ENCODE peak calls at places on chromosome 19, in ten cellular contexts. V, I, C, S, P, F, J, W, Z and L are unnamed samples.
A peak's percentile ranks its signal among the peaks of the same experiment; 100 is the strongest.

GRCh38 chr19:5059767-5060166 is 90.9 kb downstream of the KDM4B start:
- DNase-seq in V (no peak), I (no peak), C (no peak), S (no peak), P (no peak), F (no peak), J (no peak), W (no peak), Z (no peak), L (no peak)

GRCh38 chr19:12872941-12873890 is 8.0 kb downstream of the DNASE2 start:
- DNase-seq in V (peak; percentile 88), I (peak; percentile 8), C (peak; percentile 82), S (peak; percentile 72), P (peak; percentile 21), F (peak; percentile 3), J (peak; percentile 57), W (no peak), Z (peak; percentile 74), L (no peak)

GRCh38 chr19:41868120-41868988 is 8.3 kb downstream of the RPS19 start:
- DNase-seq in V (no peak), I (no peak), C (no peak), S (peak; percentile 19), P (no peak), F (no peak), J (no peak), W (no peak), Z (no peak), L (no peak)

GRCh38 chr19:29724102-29724641 is 9.1 kb upstream of the C19orf12 start:
- DNase-seq in V (no peak), I (peak; percentile 80), C (no peak), S (no peak), P (peak; percentile 71), F (peak; percentile 32), J (peak; percentile 50), W (no peak), Z (no peak), L (no peak)

GRCh38 chr19:33368074-33368864 is 5.2 kb upstream of the CEBPG start:
- DNase-seq in V (no peak), I (no peak), C (no peak), S (no peak), P (no peak), F (peak; percentile 54), J (peak; percentile 76), W (no peak), Z (no peak), L (no peak)

GRCh38 chr19:14023404-14024235 is 4.3 kb upstream of the RLN3 start:
- DNase-seq in V (peak; percentile 58), I (peak; percentile 83), C (peak; percentile 72), S (peak; percentile 53), P (peak; percentile 74), F (peak; percentile 54), J (peak; percentile 73), W (peak; percentile 71), Z (no peak), L (peak; percentile 39)

GRCh38 chr19:38213911-38214625 is 10.0 kb downstream of the DPF1 start:
- DNase-seq in V (no peak), I (peak; percentile 55), C (no peak), S (no peak), P (peak; percentile 52), F (peak; percentile 91), J (peak; percentile 85), W (no peak), Z (no peak), L (no peak)

GRCh38 chr19:13841339-13842293 is 35.3 kb upstream of the NANOS3 start:
- DNase-seq in V (peak; percentile 78), I (peak; percentile 53), C (peak; percentile 90), S (peak; percentile 91), P (no peak), F (peak; percentile 41), J (peak; percentile 81), W (peak; percentile 88), Z (no peak), L (no peak)

GRCh38 chr19:42150353-42150752 is 18.1 kb upstream of the POU2F2 start:
- DNase-seq in V (no peak), I (no peak), C (no peak), S (no peak), P (no peak), F (no peak), J (no peak), W (no peak), Z (no peak), L (no peak)

DNA sequence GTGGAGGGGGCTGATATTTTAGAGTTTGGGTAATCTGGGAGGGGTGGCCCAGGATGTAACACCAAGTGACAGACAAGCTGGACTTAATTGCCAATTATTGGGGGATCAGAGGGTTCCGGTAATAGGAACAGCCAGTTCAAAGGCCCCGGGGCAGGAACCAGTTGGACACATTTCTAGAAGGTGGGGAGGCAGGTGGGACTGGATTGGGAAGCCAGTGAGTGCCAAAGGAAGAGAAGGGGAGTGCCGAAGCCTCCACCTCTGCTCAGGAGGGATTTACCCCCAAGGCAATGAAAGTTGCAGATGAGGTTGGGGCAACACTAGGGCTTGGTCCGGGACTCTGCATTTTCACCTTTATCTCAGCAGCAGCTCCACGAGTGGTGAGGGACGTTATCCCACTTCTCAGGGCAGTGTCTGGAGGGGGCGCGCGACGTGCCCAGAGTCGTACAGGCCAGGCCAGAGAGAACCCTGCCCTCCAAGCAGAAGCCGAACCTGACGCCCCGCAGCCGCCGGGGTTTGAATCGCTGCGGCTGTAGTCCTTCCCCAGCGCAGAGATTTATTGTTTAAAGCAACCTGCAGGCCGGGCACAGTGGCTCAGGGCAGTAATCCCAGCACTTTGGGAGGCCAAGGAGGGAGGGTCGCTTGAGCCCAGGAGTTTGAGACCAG is 5.7 kb upstream of the JUND start:
- DNase-seq in V (no peak), I (no peak), C (no peak), S (no peak), P (peak; percentile 70), F (no peak), J (no peak), W (no peak), Z (no peak), L (no peak)
- H3K27ac ChIP-seq in V (peak overlapping the region; percentile 7), I (no peak overlapping the region), C (no peak overlapping the region), S (peak overlapping the region; percentile 61), P (no peak overlapping the region), F (peak overlapping the region; percentile 56), J (no peak overlapping the region), W (no peak overlapping the region), Z (no peak overlapping the region), L (peak overlapping the region; percentile 51)

GRCh38 chr19:45403781-45404556 is 900 bp downstream of the PPP1R13L start:
- DNase-seq in V (peak; percentile 73), I (peak; percentile 51), C (peak; percentile 87), S (no peak), P (peak; percentile 77), F (no peak), J (peak; percentile 41), W (peak; percentile 77), Z (peak; percentile 79), L (peak; percentile 75)
- H3K27ac ChIP-seq in V (peak overlapping the region; percentile 90), I (no peak overlapping the region), C (peak overlapping the region; percentile 97), S (no peak overlapping the region), P (no peak overlapping the region), F (no peak overlapping the region), J (no peak overlapping the region), W (peak overlapping the region; percentile 92), Z (no peak overlapping the region), L (peak overlapping the region; percentile 97)

GRCh38 chr19:57436392-57436791 is 1.3 kb downstream of the ZNF749 start:
- DNase-seq in V (no peak), I (no peak), C (no peak), S (no peak), P (no peak), F (no peak), J (peak; percentile 14), W (no peak), Z (no peak), L (no peak)

GRCh38 chr19:57437931-57438330 is 2.8 kb downstream of the ZNF749 start:
- DNase-seq in V (no peak), I (no peak), C (no peak), S (no peak), P (no peak), F (no peak), J (peak; percentile 42), W (no peak), Z (no peak), L (no peak)

GRCh38 chr19:57434386-57435061 is 601 bp upstream of the ZNF749 start:
- DNase-seq in V (no peak), I (no peak), C (no peak), S (no peak), P (peak; percentile 13), F (no peak), J (peak; percentile 52), W (no peak), Z (no peak), L (no peak)

GRCh38 chr19:57438925-57439324 is 3.8 kb downstream of the ZNF749 start:
- DNase-seq in V (no peak), I (no peak), C (no peak), S (no peak), P (no peak), F (no peak), J (no peak), W (no peak), Z (no peak), L (no peak)

DNA sequence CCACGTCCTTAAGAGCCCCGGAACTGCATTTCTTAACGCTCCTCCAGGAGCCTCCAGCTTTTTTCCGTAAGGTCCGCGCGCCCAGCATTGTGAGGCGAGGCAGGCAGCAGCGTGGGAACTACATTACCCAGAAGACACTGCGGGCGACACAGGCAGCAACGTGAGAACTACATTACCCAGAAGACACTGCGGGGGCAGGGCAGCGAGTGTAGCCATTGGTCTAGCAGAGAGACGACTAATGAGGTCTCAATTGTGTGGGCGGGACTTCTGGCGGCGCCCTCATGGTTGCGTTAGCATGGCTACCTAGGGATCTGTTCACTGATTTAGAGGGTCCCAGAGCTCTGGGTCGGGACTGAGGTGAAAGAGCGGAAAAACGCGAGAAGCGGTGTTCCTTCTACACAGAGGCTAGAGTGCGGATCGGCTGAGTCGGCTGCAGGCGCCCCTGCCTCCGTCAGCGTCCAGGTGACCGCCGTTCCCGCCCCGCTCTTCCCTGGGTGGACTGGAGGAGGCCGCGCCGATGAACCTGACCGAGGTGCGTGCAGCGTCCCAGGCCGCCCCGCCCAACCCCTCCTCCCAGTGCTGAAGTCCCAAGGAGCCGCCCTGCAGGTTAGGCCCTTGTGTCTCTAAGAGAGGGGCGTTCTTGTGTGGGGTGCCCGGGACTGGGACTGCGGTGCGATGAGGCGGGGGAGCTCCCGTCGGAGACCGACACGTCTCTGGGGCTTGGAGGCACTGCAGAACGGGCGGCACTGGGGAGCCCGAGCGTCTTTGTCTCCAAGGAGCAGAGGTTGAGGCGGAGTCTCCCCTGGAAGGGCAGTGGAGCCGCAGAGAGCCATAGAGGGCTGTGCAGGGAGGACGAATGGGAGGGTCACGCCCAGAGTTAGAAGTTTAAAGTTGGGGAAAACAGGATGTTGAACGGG is at the start of gene ZNF749:
- DNase-seq in V (peak; percentile 98), I (peak; percentile 99), C (peak; percentile 96), S (peak; percentile 98), P (peak; percentile 99), F (peak; percentile 96), J (peak; percentile 99), W (peak; percentile 94), Z (peak; percentile 98), L (peak; percentile 97)
- H3K27ac ChIP-seq in V (peak within 1 kb of the TSS; percentile 65), I (peak within 1 kb of the TSS; percentile 74), C (peak within 1 kb of the TSS; percentile 76), S (peak within 1 kb of the TSS; percentile 38), P (no peak within 1 kb of the TSS), F (peak within 1 kb of the TSS; percentile 60), J (peak within 1 kb of the TSS; percentile 59), W (peak within 1 kb of the TSS; percentile 69), Z (no peak within 1 kb of the TSS), L (peak within 1 kb of the TSS; percentile 56)

DNA sequence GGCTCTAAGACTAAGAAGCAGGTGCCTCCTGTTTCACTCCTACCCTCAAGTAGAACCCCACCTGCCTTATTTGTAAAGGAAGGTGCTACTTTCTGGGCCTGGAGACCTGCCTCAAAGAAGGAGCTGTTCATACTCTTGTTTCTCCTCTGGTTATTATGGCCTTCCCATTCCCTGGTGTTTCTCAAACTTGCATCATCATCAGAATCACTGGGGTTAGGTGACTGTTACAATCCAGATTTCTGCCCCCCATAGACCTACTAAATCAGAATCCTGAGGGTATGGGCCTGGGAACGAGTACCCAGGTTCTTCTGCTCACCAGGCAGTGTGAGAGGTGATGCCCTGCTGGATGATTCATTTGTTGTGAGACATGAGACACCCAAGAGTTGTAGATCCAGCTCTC is 18.4 kb downstream of the SAMD4B start:
- DNase-seq in V (no peak), I (no peak), C (no peak), S (no peak), P (no peak), F (no peak), J (no peak), W (no peak), Z (no peak), L (no peak)
- H3K27ac ChIP-seq in V (no peak overlapping the region), I (no peak overlapping the region), C (no peak overlapping the region), S (peak overlapping the region; percentile 9), P (no peak overlapping the region), F (no peak overlapping the region), J (peak overlapping the region; percentile 45), W (no peak overlapping the region), Z (no peak overlapping the region), L (no peak overlapping the region)